ENCODE peak calls at places on chromosomes 4 and X, in four cellular contexts. S, H, J and X are unnamed samples.

GRCh38 chrX:38664285-38664684 is 102.9 kb downstream of the TSPAN7 start:
- DNase-seq in H (no peak), J (no peak), S (no peak), X (no peak)

GRCh38 chrX:130896026-130896425 is 7.0 kb downstream of the ENOX2 start:
- DNase-seq in H (no peak), S (no peak), J (peak), X (no peak)

GRCh38 chrX:106038625-106039024 is at the start of gene SERPINA7:
- DNase-seq in H (no peak), J (no peak), S (no peak), X (no peak)

GRCh38 chr4:25310825-25311210 is 1.8 kb upstream of the ZCCHC4 start:
- DNase-seq in H (no peak), S (no peak), J (no peak), X (no peak)

GRCh38 chr4:138609943-138610350 is 367.8 kb upstream of the SLC7A11 start:
- DNase-seq in S (no peak), H (no peak), J (no peak), X (no peak)

GRCh38 chr4:102404551-102404969 is 59.3 kb upstream of the SLC39A8 start:
- DNase-seq in H (no peak), J (no peak), S (no peak), X (no peak)

GRCh38 chr4:19780871-19781270 is 470.8 kb upstream of the SLIT2 start:
- DNase-seq in J (no peak), H (no peak), S (no peak), X (no peak)

GRCh38 chr4:172666711-172667368 is 501.8 kb upstream of the GALNT7 start:
- DNase-seq in H (no peak), J (no peak), S (no peak), X (no peak)

GRCh38 chr4:114100288-114101031 is 121.0 kb upstream of the ARSJ start:
- DNase-seq in S (no peak), J (no peak), H (no peak), X (no peak)

DNA sequence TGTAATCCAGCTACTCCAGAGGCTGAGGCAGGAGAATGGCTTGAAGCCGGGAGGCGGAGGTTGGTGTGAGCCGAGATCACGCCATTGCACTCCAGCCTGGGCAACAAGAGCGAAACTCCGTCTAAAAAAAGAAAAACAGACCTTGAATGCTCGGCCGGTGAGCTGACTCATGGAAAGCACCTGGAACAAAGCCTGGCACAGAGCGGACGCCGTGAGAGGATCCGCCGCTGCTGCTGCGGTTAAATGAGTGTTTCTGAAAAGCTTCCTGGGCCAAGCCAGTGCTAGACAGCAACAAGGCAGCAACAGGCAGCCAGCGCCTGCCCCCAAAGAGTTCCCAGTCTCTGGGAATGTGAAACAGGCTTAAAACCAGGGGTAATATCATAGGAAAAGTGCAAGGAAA is 186.4 kb downstream of the AFAP1 start:
- DNase-seq in H (no peak), J (no peak), S (peak), X (no peak)
- H3K27ac ChIP-seq in H (no peak), J (no peak), S (no peak), X (peak)

DNA sequence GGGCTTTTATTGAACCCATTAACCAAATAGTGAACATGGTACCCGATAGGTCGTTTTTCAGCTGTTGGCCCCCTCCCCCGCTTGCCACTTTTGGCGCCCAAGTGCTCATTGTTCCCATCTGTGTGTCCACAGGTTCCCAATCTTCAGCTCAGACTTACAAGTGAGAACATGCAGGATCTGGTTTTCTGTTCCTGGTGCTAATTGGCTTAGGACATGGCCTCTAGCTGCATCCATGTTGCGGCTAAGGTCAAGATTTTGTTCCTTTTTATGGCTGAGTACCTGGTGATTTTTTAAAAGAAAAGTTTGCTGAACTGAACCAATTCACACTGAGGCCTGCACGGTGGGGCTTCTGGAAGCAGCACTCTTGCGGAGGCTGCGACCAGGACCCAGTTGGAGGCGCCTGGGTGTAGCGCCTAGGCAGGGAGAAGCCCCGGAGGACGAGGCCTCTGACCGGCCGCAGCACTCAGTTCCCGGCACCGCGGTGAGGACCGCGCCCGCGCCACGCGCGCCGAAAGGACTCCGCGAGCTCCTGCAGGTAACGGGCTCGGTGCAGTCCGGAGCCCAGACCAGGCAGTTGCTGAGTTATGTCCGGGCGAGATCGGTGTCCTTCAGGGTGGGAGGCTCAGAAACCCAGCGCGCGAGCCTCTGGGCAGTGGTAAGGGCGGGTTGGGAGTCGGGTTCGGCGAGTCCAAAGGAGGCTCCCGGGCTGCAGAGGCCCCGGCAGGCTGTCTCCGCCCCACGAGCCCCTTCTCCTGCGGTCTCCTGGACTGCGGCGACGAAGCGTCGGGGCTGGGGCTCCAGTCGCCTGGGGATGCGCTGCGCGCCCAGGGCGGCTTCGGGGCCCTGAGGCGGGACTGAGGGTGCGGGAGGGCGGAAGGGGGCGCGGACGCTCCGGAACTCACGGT is 15.8 kb upstream of the SLC25A4 start:
- DNase-seq in H (no peak), S (peak), J (no peak), X (no peak)
- H3K27ac ChIP-seq in H (no peak), S (peak), J (peak), X (no peak)

GRCh38 chr4:54784188-54784671 is 126.5 kb downstream of the KIT start:
- DNase-seq in S (peak), H (peak), J (peak), X (no peak)
- H3K27ac ChIP-seq in S (no peak), H (peak), J (peak), X (no peak)

DNA sequence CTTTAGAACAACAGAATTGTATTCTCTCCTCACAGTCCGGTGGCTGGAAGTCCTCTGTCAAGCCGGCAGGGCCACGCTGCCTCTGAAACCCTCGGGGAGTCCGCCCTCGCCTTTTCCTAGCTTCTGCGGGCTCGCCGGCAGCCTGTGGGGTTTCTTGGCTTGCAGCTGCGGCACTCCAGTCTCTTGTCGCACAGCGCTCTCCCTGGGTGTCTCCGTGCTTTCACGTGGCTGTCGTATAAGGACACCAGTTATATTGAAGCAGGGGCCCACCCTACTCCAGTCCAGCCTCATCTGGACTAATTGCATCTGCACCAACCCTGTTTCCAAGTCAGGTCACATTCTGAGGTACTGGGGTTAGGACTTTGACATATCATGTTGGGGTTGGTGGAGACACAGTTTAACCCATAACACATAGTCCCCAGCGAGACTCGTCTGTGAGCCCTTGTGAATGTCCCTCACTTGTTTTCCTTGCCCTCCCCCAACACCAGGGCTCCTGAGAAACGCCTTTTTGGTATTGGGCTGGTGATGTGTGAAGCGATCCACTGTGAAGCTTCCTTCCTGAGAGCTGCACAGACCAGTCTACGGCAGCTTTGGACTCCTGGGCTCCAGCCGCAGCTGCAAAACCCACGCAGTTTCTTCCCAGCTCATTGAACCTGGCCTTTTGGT is 22.7 kb downstream of the TMEM131L start:
- DNase-seq in S (no peak), J (peak), H (peak), X (no peak)
- H3K27ac ChIP-seq in S (no peak), J (peak), H (peak), X (peak)

GRCh38 chrX:24248042-24248441 is 65.8 kb downstream of the SUPT20HL2 start:
- DNase-seq in S (no peak), J (no peak), H (no peak), X (no peak)

GRCh38 chrX:24245201-24245600 is 68.7 kb downstream of the SUPT20HL2 start:
- DNase-seq in J (no peak), H (no peak), S (no peak), X (peak)

GRCh38 chrX:24243692-24244091 is 70.2 kb downstream of the SUPT20HL2 start:
- DNase-seq in H (no peak), J (no peak), S (no peak), X (no peak)

GRCh38 chrX:24241822-24242648 is 71.8 kb downstream of the SUPT20HL2 start:
- DNase-seq in J (no peak), S (peak), H (no peak), X (no peak)

GRCh38 chrX:24242649-24243556 is 71.0 kb downstream of the SUPT20HL2 start:
- DNase-seq in S (peak), J (peak), H (peak), X (no peak)
- H3K27ac ChIP-seq in S (peak), J (no peak), H (no peak), X (no peak)

GRCh38 chr4:58936436-58936835 is 1826.3 kb upstream of the IGFBP7 start:
- DNase-seq in S (no peak), H (no peak), J (no peak), X (no peak)

GRCh38 chr4:58935336-58935735 is 1825.2 kb upstream of the IGFBP7 start:
- DNase-seq in J (no peak), S (no peak), H (no peak), X (no peak)

GRCh38 chr4:58940167-58940566 is 1830.0 kb upstream of the IGFBP7 start:
- DNase-seq in J (no peak), S (no peak), H (no peak), X (no peak)
- H3K27ac ChIP-seq in J (no peak), S (no peak), H (no peak), X (no peak)

GRCh38 chrX:140917354-140918115 is 84.9 kb upstream of the SPANXB1 start:
- DNase-seq in J (no peak), S (no peak), H (no peak), X (no peak)

GRCh38 chrX:140913802-140914501 is 88.4 kb upstream of the SPANXB1 start:
- DNase-seq in H (no peak), J (no peak), S (no peak), X (no peak)

GRCh38 chrX:140918398-140919043 is 83.9 kb upstream of the SPANXB1 start:
- DNase-seq in S (peak), H (no peak), J (no peak), X (no peak)

GRCh38 chrX:140912606-140913005 is 89.8 kb upstream of the SPANXB1 start:
- DNase-seq in H (no peak), J (no peak), S (no peak), X (no peak)

DNA sequence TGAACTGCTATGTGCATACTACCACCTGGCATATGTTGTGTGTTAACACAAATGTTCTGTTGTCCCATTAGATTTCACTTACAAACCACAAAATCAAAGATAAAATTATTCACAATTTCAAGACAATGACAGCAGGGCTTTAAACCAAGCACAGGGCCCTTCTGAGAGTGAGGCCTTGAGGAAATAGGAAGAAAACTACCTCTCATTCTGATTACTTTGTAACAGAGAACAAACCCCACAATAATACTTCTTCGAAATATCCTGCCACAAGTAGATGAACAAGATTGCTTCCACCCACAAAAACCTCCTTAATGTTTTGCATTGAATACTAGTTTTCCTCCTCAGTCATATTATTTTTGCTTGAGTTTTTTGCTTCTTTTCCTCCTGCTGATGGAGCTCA is 85.5 kb upstream of the SPANXB1 start:
- DNase-seq in H (no peak), J (no peak), S (no peak), X (no peak)
- H3K27ac ChIP-seq in H (no peak), J (no peak), S (no peak), X (no peak)

GRCh38 chr4:7964890-7965662 is 25.4 kb upstream of the AFAP1 start:
- DNase-seq in H (no peak), S (no peak), J (no peak), X (peak)
- H3K27ac ChIP-seq in H (peak), S (no peak), J (no peak), X (peak)